ENCODE peak calls at places on chromosome 2, in nine cellular contexts. One of them, this sample, is unnamed.

GRCh38 chr2:58428286-58428552 is 187.1 kb upstream of the FANCL start:
- DNase-seq in HepG2: no peak
- DNase-seq in IMR-90: no peak
- DNase-seq in NB4: peak; percentile 11
- DNase-seq in right lobe of liver: no peak
- DNase-seq in K562: no peak
- DNase-seq in ovary: no peak
- DNase-seq in A549: peak; percentile 26
- DNase-seq in esophagus squamous epithelium: no peak
- DNase-seq in this sample: peak; percentile 18

GRCh38 chr2:100446696-100447095 is 23.6 kb upstream of the NMS start:
- DNase-seq in HepG2: no peak
- DNase-seq in A549: no peak
- DNase-seq in right lobe of liver: no peak
- DNase-seq in esophagus squamous epithelium: no peak
- DNase-seq in NB4: no peak
- DNase-seq in ovary: no peak
- DNase-seq in K562: no peak
- DNase-seq in IMR-90: peak; percentile 1
- DNase-seq in this sample: no peak

GRCh38 chr2:16102976-16103380 is 162.6 kb downstream of the MYCN start:
- DNase-seq in right lobe of liver: no peak
- DNase-seq in IMR-90: no peak
- DNase-seq in NB4: no peak
- DNase-seq in HepG2: no peak
- DNase-seq in A549: no peak
- DNase-seq in K562: no peak
- DNase-seq in esophagus squamous epithelium: no peak
- DNase-seq in ovary: no peak
- DNase-seq in this sample: no peak

GRCh38 chr2:224909885-224910517 is 132.3 kb downstream of the DOCK10 start:
- DNase-seq in NB4: peak; percentile 69
- DNase-seq in HepG2: no peak
- DNase-seq in K562: no peak
- DNase-seq in ovary: peak; percentile 63
- DNase-seq in A549: peak; percentile 80
- DNase-seq in right lobe of liver: peak; percentile 75
- DNase-seq in IMR-90: peak; percentile 73
- DNase-seq in esophagus squamous epithelium: no peak
- DNase-seq in this sample: peak; percentile 44

GRCh38 chr2:80001704-80002103 is 302.8 kb downstream of the LRRTM1 start:
- DNase-seq in IMR-90: peak; percentile 75
- DNase-seq in K562: no peak
- DNase-seq in HepG2: no peak
- DNase-seq in NB4: no peak
- DNase-seq in right lobe of liver: no peak
- DNase-seq in ovary: no peak
- DNase-seq in esophagus squamous epithelium: no peak
- DNase-seq in A549: no peak
- DNase-seq in this sample: no peak

GRCh38 chr2:188604579-188604978 is 312.9 kb downstream of the GULP1 start:
- DNase-seq in NB4: no peak
- DNase-seq in A549: no peak
- DNase-seq in K562: no peak
- DNase-seq in HepG2: no peak
- DNase-seq in right lobe of liver: no peak
- DNase-seq in esophagus squamous epithelium: no peak
- DNase-seq in ovary: no peak
- DNase-seq in IMR-90: peak; percentile 16
- DNase-seq in this sample: no peak

GRCh38 chr2:211085056-211085680 is 528.8 kb downstream of the CPS1 start:
- DNase-seq in esophagus squamous epithelium: no peak
- DNase-seq in A549: peak; percentile 33
- DNase-seq in NB4: peak; percentile 36
- DNase-seq in HepG2: peak; percentile 49
- DNase-seq in IMR-90: peak; percentile 1
- DNase-seq in ovary: no peak
- DNase-seq in right lobe of liver: no peak
- DNase-seq in K562: peak; percentile 9
- DNase-seq in this sample: peak; percentile 7

GRCh38 chr2:174535757-174536703 is 49.2 kb upstream of the GPR155 start:
- DNase-seq in right lobe of liver: no peak
- DNase-seq in HepG2: no peak
- DNase-seq in NB4: no peak
- DNase-seq in K562: peak; percentile 12
- DNase-seq in A549: no peak
- DNase-seq in IMR-90: no peak
- DNase-seq in ovary: no peak
- DNase-seq in esophagus squamous epithelium: no peak
- DNase-seq in this sample: no peak

GRCh38 chr2:52976132-52976949 is 791.3 kb upstream of the CHAC2 start:
- DNase-seq in ovary: no peak
- DNase-seq in right lobe of liver: no peak
- DNase-seq in IMR-90: peak; percentile 37
- DNase-seq in A549: peak; percentile 44
- DNase-seq in HepG2: no peak
- DNase-seq in esophagus squamous epithelium: no peak
- DNase-seq in NB4: peak; percentile 32
- DNase-seq in K562: no peak
- DNase-seq in this sample: peak; percentile 17

GRCh38 chr2:187475499-187476248 is 27.6 kb upstream of the CALCRL start:
- DNase-seq in A549: no peak
- DNase-seq in HepG2: no peak
- DNase-seq in IMR-90: no peak
- DNase-seq in NB4: peak; percentile 45
- DNase-seq in right lobe of liver: no peak
- DNase-seq in ovary: no peak
- DNase-seq in esophagus squamous epithelium: no peak
- DNase-seq in K562: no peak
- DNase-seq in this sample: no peak

GRCh38 chr2:64652231-64653173 is 1.2 kb downstream of the SERTAD2 start:
- DNase-seq in NB4: peak; percentile 76
- DNase-seq in ovary: peak; percentile 72
- DNase-seq in K562: peak; percentile 72
- DNase-seq in right lobe of liver: peak; percentile 78
- DNase-seq in esophagus squamous epithelium: no peak
- DNase-seq in HepG2: peak; percentile 67
- DNase-seq in IMR-90: peak; percentile 60
- DNase-seq in A549: peak; percentile 54
- DNase-seq in this sample: peak; percentile 90

DNA sequence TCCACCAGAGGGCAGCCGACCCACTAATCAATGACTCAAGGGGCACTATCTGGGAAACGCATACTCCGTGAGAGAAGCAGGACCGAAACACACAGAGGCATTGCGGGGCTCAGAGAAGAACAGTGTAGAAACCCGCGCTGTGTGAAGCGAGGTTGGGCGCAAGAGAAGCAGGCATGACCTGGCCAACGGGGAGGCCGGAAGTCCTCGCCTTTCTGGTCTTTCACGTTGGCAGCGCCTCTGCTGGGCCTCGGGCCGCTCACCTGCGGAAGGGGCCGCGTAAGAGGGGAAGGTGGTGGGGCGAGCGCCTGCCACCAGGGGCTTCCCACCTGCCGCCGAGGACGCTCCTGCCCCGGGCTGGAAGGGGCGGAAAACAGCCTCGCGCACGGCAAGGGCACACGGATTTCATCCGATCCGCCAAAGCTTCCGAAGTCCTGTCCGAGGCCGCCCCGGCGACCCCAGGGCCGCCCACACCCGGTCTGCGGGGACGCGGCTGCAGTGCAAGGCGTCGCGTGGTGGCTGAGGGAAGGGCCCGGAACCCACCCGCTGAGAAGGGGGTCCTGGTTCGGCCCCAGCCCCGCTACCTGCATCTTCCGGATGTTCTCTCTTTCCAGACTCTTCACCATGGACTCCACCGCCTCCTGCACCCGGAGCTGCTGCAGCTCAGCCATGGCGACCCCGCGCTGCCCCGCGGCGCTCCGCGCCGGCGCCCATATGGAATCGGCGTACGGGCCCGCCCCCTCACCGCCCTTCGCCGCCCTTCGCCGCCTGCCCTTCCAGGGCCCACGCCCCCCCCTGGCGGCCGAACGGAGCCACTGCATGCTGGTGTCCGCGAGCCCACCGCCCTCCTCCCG is at the start of gene FAM136A:
- DNase-seq in esophagus squamous epithelium: peak; percentile 29
- DNase-seq in IMR-90: peak; percentile 56
- DNase-seq in K562: peak; percentile 91
- DNase-seq in ovary: peak; percentile 90
- DNase-seq in NB4: peak; percentile 92
- DNase-seq in A549: peak; percentile 89
- DNase-seq in right lobe of liver: peak; percentile 89
- DNase-seq in HepG2: peak; percentile 87
- DNase-seq in this sample: peak; percentile 88
- TF ChIP-seq POLR2A in esophagus squamous epithelium: no peak
- TF ChIP-seq POLR2A in IMR-90: no peak
- TF ChIP-seq POLR2A in K562: peak; percentile 88
- TF ChIP-seq POLR2A in ovary: no peak
- TF ChIP-seq POLR2A in NB4: peak; percentile 82
- TF ChIP-seq POLR2A in A549: peak; percentile 96
- TF ChIP-seq POLR2A in right lobe of liver: peak; percentile 19
- TF ChIP-seq POLR2A in HepG2: peak; percentile 92
- TF ChIP-seq POLR2A in this sample: no peak

GRCh38 chr2:130355578-130356431 is at the start of gene PTPN18:
- DNase-seq in right lobe of liver: peak; percentile 97
- DNase-seq in NB4: peak; percentile 83
- DNase-seq in ovary: peak; percentile 88
- DNase-seq in HepG2: peak; percentile 87
- DNase-seq in esophagus squamous epithelium: peak; percentile 40
- DNase-seq in IMR-90: peak; percentile 85
- DNase-seq in K562: peak; percentile 93
- DNase-seq in A549: peak; percentile 85
- DNase-seq in this sample: peak; percentile 92
- TF ChIP-seq POLR2A in right lobe of liver: peak; percentile 95
- TF ChIP-seq POLR2A in NB4: peak; percentile 88
- TF ChIP-seq POLR2A in ovary: peak; percentile 63
- TF ChIP-seq POLR2A in HepG2: peak; percentile 91
- TF ChIP-seq POLR2A in esophagus squamous epithelium: peak; percentile 91
- TF ChIP-seq POLR2A in IMR-90: peak; percentile 72
- TF ChIP-seq POLR2A in K562: peak; percentile 76
- TF ChIP-seq POLR2A in A549: peak; percentile 91
- TF ChIP-seq POLR2A in this sample: peak; percentile 90

GRCh38 chr2:236570081-236570979 is 705 bp downstream of the ACKR3 start:
- DNase-seq in right lobe of liver: no peak
- DNase-seq in esophagus squamous epithelium: no peak
- DNase-seq in A549: no peak
- DNase-seq in HepG2: no peak
- DNase-seq in NB4: no peak
- DNase-seq in K562: no peak
- DNase-seq in IMR-90: no peak
- DNase-seq in ovary: no peak
- DNase-seq in this sample: peak; percentile 59
- TF ChIP-seq POLR2A in right lobe of liver: peak; percentile 16
- TF ChIP-seq POLR2A in esophagus squamous epithelium: no peak
- TF ChIP-seq POLR2A in A549: no peak
- TF ChIP-seq POLR2A in HepG2: no peak
- TF ChIP-seq POLR2A in NB4: no peak
- TF ChIP-seq POLR2A in K562: no peak
- TF ChIP-seq POLR2A in IMR-90: no peak
- TF ChIP-seq POLR2A in ovary: no peak
- TF ChIP-seq POLR2A in this sample: no peak

GRCh38 chr2:69766014-69766413 is 24.1 kb downstream of the ANXA4 start:
- DNase-seq in ovary: no peak
- DNase-seq in esophagus squamous epithelium: no peak
- DNase-seq in K562: no peak
- DNase-seq in HepG2: no peak
- DNase-seq in NB4: no peak
- DNase-seq in right lobe of liver: no peak
- DNase-seq in IMR-90: no peak
- DNase-seq in A549: no peak
- DNase-seq in this sample: no peak

GRCh38 chr2:69767034-69767433 is 25.1 kb downstream of the ANXA4 start:
- DNase-seq in IMR-90: peak; percentile 92
- DNase-seq in esophagus squamous epithelium: no peak
- DNase-seq in ovary: no peak
- DNase-seq in A549: no peak
- DNase-seq in right lobe of liver: no peak
- DNase-seq in K562: no peak
- DNase-seq in HepG2: no peak
- DNase-seq in NB4: no peak
- DNase-seq in this sample: peak; percentile 50

GRCh38 chr2:69764286-69765058 is 22.5 kb downstream of the ANXA4 start:
- DNase-seq in A549: peak; percentile 68
- DNase-seq in K562: no peak
- DNase-seq in ovary: no peak
- DNase-seq in NB4: no peak
- DNase-seq in right lobe of liver: no peak
- DNase-seq in HepG2: peak; percentile 82
- DNase-seq in esophagus squamous epithelium: no peak
- DNase-seq in IMR-90: peak; percentile 30
- DNase-seq in this sample: no peak

GRCh38 chr2:69768217-69768616 is 26.3 kb downstream of the ANXA4 start:
- DNase-seq in IMR-90: no peak
- DNase-seq in K562: no peak
- DNase-seq in HepG2: no peak
- DNase-seq in NB4: peak; percentile 35
- DNase-seq in A549: no peak
- DNase-seq in right lobe of liver: no peak
- DNase-seq in esophagus squamous epithelium: no peak
- DNase-seq in ovary: no peak
- DNase-seq in this sample: no peak

DNA sequence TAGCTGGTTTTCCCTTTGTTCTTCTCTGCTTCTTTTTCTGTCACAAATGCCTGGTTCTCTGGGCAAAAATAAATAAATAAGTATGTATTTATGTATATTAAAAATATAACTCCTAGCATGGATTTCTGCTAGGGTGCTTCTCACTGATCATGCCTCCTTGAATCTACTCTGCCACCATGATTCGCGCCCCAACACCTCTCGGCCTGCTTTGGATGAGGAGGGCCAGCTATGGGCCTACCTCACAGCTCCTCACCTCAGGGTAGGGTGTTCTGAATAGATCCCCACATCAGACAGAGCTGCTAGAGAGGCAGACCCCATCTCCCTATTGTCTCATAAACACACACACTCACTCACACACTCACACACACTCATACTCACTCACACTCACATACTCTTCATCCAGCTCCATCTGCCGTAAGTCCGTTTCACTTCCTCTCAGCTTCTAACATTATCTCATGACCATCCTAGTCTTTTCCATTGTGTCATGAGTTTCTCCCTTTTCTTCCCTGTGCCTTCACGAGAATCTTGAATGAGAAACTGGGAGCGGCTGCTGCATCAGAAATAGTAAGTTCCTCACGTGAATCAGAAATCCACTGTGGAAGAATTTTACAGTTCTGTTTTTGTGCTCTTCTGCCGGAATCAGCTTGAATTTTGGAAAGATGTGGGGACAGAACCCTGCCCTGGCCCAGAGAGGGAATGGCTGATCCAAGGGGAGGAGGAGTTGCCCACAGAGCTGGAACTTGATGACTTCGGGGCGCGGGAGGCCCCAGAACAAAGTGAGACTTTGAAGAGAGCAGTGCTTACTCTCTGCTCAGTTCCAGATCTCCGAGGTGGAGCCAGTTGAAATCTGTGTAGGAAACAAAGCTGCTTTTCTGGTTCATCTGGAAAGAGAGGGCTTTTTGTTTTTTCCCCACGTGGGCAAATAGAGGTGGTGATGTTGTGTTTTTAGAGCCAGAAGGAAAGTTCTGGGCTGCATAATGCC is 20.9 kb downstream of the ANXA4 start:
- DNase-seq in K562: no peak
- DNase-seq in IMR-90: no peak
- DNase-seq in NB4: no peak
- DNase-seq in ovary: no peak
- DNase-seq in A549: no peak
- DNase-seq in esophagus squamous epithelium: no peak
- DNase-seq in right lobe of liver: no peak
- DNase-seq in HepG2: no peak
- DNase-seq in this sample: peak; percentile 47
- TF ChIP-seq POLR2A in K562: no peak
- TF ChIP-seq POLR2A in IMR-90: no peak
- TF ChIP-seq POLR2A in NB4: no peak
- TF ChIP-seq POLR2A in ovary: no peak
- TF ChIP-seq POLR2A in A549: no peak
- TF ChIP-seq POLR2A in esophagus squamous epithelium: peak; percentile 29
- TF ChIP-seq POLR2A in right lobe of liver: no peak
- TF ChIP-seq POLR2A in HepG2: no peak
- TF ChIP-seq POLR2A in this sample: no peak